ENCODE peak calls at places on chromosomes 3 and 15, in four cellular contexts. J is K562, P is A549, X is GM12878. N is an unnamed sample.

GRCh38 chr15:52735231-52736089 is 54.7 kb downstream of the ONECUT1 start:
- DNase-seq in P (peak), X (peak), J (peak), N (peak)

GRCh38 chr3:183975981-183976662 is 41.6 kb downstream of the ABCC5 start:
- DNase-seq in X (no peak), J (peak), P (peak), N (no peak)

GRCh38 chr15:78327442-78327841 is 12.7 kb upstream of the CRABP1 start:
- DNase-seq in P (no peak), J (no peak), X (no peak), N (no peak)

GRCh38 chr3:112980080-112980479 is 5.2 kb upstream of the CD200R1 start:
- DNase-seq in X (no peak), P (no peak), J (no peak), N (peak)

GRCh38 chr3:8937064-8938020 is 25.9 kb downstream of the RAD18 start:
- DNase-seq in P (peak), X (no peak), J (no peak), N (peak)

GRCh38 chr3:187292186-187292585 is 649 bp upstream of the MASP1 start:
- DNase-seq in P (no peak), J (no peak), X (no peak), N (no peak)

GRCh38 chr3:122091602-122092006 is 36.4 kb downstream of the CD86 start:
- DNase-seq in X (peak), P (no peak), J (no peak), N (no peak)

GRCh38 chr3:35678552-35679220 is 39.4 kb downstream of the ARPP21 start:
- DNase-seq in J (no peak), X (no peak), P (no peak), N (no peak)

GRCh38 chr15:38354321-38354929 is 99.5 kb upstream of the FAM98B start:
- DNase-seq in X (peak), P (peak), J (peak), N (peak)

GRCh38 chr15:90087454-90088154 is 14.7 kb downstream of the IDH2 start:
- DNase-seq in P (peak), X (no peak), J (peak), N (peak)

GRCh38 chr3:126481808-126482502 is 6.3 kb upstream of the ZXDC start:
- DNase-seq in J (no peak), X (no peak), P (no peak), N (peak)

GRCh38 chr15:94177112-94177511 is 54.2 kb upstream of the MCTP2 start:
- DNase-seq in P (no peak), J (no peak), X (no peak), N (no peak)

GRCh38 chr3:140164922-140165590 is 230.1 kb downstream of the CLSTN2 start:
- DNase-seq in J (no peak), P (no peak), X (no peak), N (no peak)

GRCh38 chr15:32683906-32684584 is 33.8 kb upstream of the GREM1 start:
- DNase-seq in P (peak), J (no peak), X (no peak), N (no peak)

GRCh38 chr3:34998905-34999304 is 640.4 kb upstream of the ARPP21 start:
- DNase-seq in J (no peak), P (no peak), X (no peak), N (no peak)

GRCh38 chr15:40928351-40928974 is 677 bp upstream of the DLL4 start:
- DNase-seq in J (peak), P (no peak), X (no peak), N (no peak)

GRCh38 chr3:9727041-9727595 is 4.4 kb upstream of the BRPF1 start:
- DNase-seq in X (no peak), P (peak), J (peak), N (peak)

GRCh38 chr15:80289558-80290277 is 37.7 kb upstream of the CTXND1 start:
- DNase-seq in J (no peak), X (no peak), P (no peak), N (no peak)

GRCh38 chr3:196804775-196805174 is 62.9 kb upstream of the SENP5 start:
- DNase-seq in J (no peak), X (no peak), P (no peak), N (no peak)

GRCh38 chr3:10284496-10284895 is 8.3 kb downstream of the GHRL start:
- DNase-seq in P (no peak), X (peak), J (no peak), N (no peak)

GRCh38 chr3:193992638-193993037 is 143.3 kb upstream of the HES1 start:
- DNase-seq in X (no peak), J (no peak), P (no peak), N (no peak)

GRCh38 chr3:172627057-172627809 is 83.6 kb downstream of the NCEH1 start:
- DNase-seq in X (no peak), J (no peak), P (peak), N (no peak)

GRCh38 chr15:79046691-79047404 is 43.7 kb downstream of the RASGRF1 start:
- DNase-seq in J (no peak), X (no peak), P (no peak), N (no peak)

GRCh38 chr15:77863491-77864105 is 213.9 kb downstream of the TBC1D2B start:
- DNase-seq in J (no peak), P (no peak), X (no peak), N (no peak)

GRCh38 chr3:13595001-13595421 is 46.1 kb downstream of the FBLN2 start:
- DNase-seq in J (no peak), P (no peak), X (no peak), N (no peak)
- TF ChIP-seq POLR2AphosphoS2 in J (no peak), P (no peak), X (no peak), N (no peak)

GRCh38 chr15:98190914-98191313 is 230.4 kb downstream of the ARRDC4 start:
- DNase-seq in X (no peak), J (no peak), P (no peak), N (no peak)

DNA sequence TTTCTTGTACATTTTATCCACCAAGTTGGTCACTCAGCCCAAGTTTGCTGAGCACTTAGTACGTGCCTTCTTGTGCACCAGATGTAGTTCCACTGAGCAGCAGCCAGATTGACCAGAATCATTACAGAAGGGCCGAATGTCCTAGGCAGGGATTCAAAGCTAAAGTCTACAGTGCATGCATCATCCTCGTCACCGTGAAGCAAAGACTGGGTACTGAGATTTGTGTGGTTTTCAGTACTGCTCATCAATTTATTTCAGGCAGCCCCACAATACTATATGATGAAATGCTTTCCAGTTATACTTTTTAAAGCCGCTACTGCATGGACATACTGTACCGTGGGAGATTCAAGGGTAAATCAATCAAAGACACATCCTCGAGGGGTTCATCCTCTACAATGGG is 227.0 kb downstream of the ARRDC4 start:
- DNase-seq in X (no peak), J (no peak), P (no peak), N (no peak)
- TF ChIP-seq POLR2AphosphoS2 in X (no peak), J (no peak), P (no peak), N (no peak)

DNA sequence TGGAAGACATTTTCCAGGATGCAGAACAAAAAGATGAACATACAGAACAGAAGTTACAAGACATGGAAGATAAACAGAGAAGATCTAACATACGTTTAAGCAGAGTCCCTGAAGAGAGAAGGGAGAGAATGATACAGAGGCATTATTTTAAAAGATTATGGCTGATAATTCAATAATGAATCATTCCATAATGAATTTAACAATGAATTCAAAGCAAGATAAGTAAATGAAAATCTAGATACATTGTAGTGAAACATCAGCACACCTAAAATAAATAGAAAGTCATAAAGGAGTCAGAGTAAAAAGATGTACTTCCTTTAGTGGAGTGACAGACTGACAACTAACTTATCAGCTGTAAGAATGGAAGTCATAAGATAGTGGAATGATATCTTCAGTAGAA is 30.1 kb upstream of the PGPEP1L start:
- DNase-seq in X (no peak), P (no peak), J (no peak), N (no peak)
- TF ChIP-seq POLR2AphosphoS2 in X (no peak), P (no peak), J (no peak), N (no peak)

DNA sequence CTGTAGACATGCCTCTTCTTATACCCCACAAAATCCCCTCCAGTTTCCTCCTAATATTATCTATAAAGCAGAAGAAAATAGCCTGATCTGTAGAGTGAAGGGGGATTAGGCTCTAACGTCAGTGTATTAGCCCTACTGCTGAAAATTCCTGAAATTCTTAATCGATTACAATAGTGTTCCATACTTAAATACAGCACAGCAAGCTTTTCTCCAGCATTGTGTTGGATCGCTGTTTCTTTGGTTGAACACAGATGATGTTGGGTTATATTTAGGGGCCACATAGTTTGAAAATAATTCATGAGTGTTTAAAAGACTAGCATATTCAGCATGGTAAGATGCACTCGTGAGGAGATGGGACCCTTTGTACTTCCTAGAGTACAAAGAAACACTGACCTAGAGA is 52.5 kb downstream of the PIAS1 start:
- DNase-seq in J (no peak), X (no peak), P (no peak), N (peak)
- TF ChIP-seq POLR2AphosphoS2 in J (no peak), X (no peak), P (no peak), N (no peak)

DNA sequence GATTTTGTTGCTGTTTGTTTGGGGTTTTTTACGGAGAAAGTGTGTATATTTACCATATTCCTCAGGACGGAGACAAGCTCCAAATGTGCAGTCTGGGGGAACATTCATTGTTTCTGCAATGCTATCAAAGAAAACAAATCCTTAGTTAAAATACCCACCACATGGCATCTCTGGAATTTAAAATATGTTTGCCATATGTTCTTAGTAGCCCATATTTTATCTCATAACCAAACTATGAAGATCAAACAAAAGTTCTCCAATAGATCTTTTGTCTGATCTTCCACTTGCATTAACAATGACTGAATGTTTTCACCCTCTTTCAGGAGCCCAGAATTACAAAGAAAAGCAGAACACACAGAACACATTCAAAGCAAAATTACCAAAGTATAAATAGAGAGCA is 35.3 kb downstream of the EFHB start:
- DNase-seq in J (no peak), X (no peak), P (no peak), N (peak)
- TF ChIP-seq POLR2AphosphoS2 in J (no peak), X (no peak), P (no peak), N (no peak)

GRCh38 chr3:27216295-27216694 is 152.9 kb downstream of the NEK10 start:
- DNase-seq in X (no peak), P (no peak), J (no peak), N (no peak)

GRCh38 chr3:27221264-27221932 is 147.8 kb downstream of the NEK10 start:
- DNase-seq in X (no peak), P (no peak), J (no peak), N (no peak)

GRCh38 chr3:27216955-27217552 is 152.1 kb downstream of the NEK10 start:
- DNase-seq in P (peak), X (no peak), J (no peak), N (no peak)

GRCh38 chr3:27220166-27220565 is 149.0 kb downstream of the NEK10 start:
- DNase-seq in P (no peak), X (no peak), J (no peak), N (no peak)

GRCh38 chr3:27219127-27219860 is 149.9 kb downstream of the NEK10 start:
- DNase-seq in X (no peak), P (no peak), J (no peak), N (no peak)
- TF ChIP-seq POLR2AphosphoS2 in X (no peak), P (no peak), J (no peak), N (no peak)

GRCh38 chr3:120682095-120682681 is at the start of gene HGD:
- DNase-seq in P (peak), X (no peak), J (no peak), N (peak)
- TF ChIP-seq POLR2AphosphoS2 in P (no peak), X (no peak), J (no peak), N (peak)

DNA sequence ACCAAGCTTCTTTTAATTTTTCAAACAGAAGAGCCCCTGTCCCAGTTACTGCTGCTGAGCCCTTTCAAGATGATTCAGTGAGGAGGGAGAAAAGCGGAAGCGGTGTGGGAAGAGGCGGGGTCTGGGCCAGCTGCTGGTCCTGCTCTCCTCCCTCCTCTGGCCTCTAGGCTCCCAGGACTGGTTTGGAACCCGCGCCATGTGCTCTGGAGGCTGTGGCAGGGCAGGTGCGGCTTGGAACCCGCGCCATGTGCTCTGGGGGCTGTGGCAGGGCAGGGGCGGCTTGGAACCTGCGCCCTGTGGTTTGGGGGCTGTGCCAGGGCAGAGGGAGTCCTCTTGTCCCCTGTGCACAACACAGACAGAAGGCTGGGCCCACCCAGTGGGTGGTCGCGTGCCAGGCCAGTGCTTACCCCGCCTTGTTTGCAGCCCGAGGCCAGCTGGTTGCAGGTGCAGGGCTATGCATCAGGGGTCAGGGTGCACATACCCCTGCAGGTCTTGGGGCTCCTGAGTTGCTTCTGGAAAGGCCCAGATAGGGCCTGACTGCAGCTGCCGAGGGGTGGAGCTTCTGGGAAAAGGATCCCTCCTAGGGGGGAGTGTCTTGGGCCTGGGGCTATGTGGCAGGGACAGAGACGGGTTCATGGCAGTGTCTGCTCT is 12.2 kb downstream of the ALG1L2 start:
- DNase-seq in X (peak), P (no peak), J (peak), N (no peak)
- TF ChIP-seq POLR2AphosphoS2 in X (no peak), P (no peak), J (no peak), N (no peak)

GRCh38 chr3:49841126-49841525 is 15.2 kb downstream of the TRAIP start:
- DNase-seq in J (peak), X (no peak), P (peak), N (no peak)

GRCh38 chr3:49841806-49842205 is 14.6 kb downstream of the TRAIP start:
- DNase-seq in X (no peak), P (no peak), J (no peak), N (no peak)

GRCh38 chr3:49842843-49843242 is 13.5 kb downstream of the TRAIP start:
- DNase-seq in P (no peak), J (no peak), X (no peak), N (no peak)

GRCh38 chr3:49839193-49839809 is 17.1 kb downstream of the TRAIP start:
- DNase-seq in X (peak), J (peak), P (peak), N (peak)

GRCh38 chr3:49840371-49840770 is 16.0 kb downstream of the TRAIP start:
- DNase-seq in X (no peak), P (no peak), J (no peak), N (no peak)
- TF ChIP-seq POLR2AphosphoS2 in X (no peak), P (no peak), J (no peak), N (no peak)

DNA sequence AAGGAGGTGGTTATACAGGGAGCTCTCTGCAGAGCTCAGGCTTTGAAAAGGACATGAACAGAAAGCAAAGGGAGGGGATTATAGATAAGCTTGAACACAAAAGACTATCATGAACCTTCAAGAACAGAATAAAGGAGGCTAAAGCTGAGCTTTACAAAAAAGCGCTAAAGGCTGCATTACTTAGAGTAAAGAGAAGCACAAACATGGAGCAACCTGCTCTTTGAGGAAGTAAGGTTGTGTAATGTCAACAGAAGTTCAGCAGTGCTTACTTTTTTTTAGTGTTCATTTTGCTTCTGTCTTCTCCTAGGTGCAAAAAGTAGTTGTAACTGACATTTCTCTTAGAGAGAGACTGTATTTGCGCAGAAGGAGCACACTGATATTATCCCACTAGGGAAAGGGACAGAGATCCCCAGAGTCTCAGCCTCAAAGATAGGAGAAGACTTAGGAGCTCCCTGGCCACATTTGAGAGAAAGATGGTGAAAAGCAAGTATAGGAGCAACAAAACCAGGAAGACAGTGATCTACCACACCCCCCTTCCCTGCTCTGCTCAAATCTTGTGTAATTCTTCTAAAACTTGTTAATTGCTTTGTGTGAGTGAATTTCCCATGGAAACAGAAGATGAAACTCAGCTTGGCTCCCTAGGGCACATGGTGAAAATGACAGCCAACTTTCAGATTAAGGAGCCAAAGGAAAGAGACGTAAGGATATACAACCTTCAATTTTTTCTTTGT is 54.7 kb downstream of the QTRT2 start:
- DNase-seq in J (no peak), X (no peak), P (no peak), N (no peak)
- TF ChIP-seq POLR2AphosphoS2 in J (no peak), X (no peak), P (no peak), N (no peak)

N was measured in HepG2.